ENCODE peak calls at places on chromosomes 3 and 15, in four cellular contexts. A, W, T and K are unnamed samples.

GRCh38 chr15:31605467-31605931 is 278.9 kb downstream of the KLF13 start:
- DNase-seq in T (peak; percentile 36), A (peak; percentile 62), W (no peak), K (no peak)

GRCh38 chr15:88881781-88882180 is 13.6 kb downstream of the HAPLN3 start:
- DNase-seq in T (no peak), A (no peak), W (no peak), K (no peak)

GRCh38 chr3:125129512-125129962 is 73.7 kb upstream of the HEG1 start:
- DNase-seq in A (peak; percentile 91), T (peak; percentile 38), W (no peak), K (peak; percentile 84)

GRCh38 chr3:12242772-12243171 is 46.1 kb upstream of the PPARG start:
- DNase-seq in A (no peak), T (no peak), W (no peak), K (no peak)

GRCh38 chr15:63977102-63977501 is 69.2 kb downstream of the DAPK2 start:
- DNase-seq in W (no peak), T (no peak), A (no peak), K (no peak)

GRCh38 chr15:77853008-77853328 is 220.3 kb upstream of the LINGO1 start:
- DNase-seq in W (no peak), A (no peak), T (no peak), K (no peak)

GRCh38 chr3:122496529-122496928 is 18.2 kb downstream of the KPNA1 start:
- DNase-seq in A (no peak), W (no peak), T (no peak), K (no peak)

GRCh38 chr3:52490938-52491526 is 4.1 kb upstream of the STAB1 start:
- DNase-seq in A (peak; percentile 81), T (no peak), W (no peak), K (no peak)

GRCh38 chr3:124351430-124352142 is 359.7 kb upstream of the ROPN1 start:
- DNase-seq in T (peak; percentile 63), W (peak; percentile 13), A (peak; percentile 63), K (peak; percentile 39)

GRCh38 chr15:90660195-90660995 is 56.8 kb upstream of the BLM start:
- DNase-seq in A (peak; percentile 91), W (peak; percentile 76), T (peak; percentile 47), K (peak; percentile 89)

GRCh38 chr3:40971191-40972168 is 227.8 kb upstream of the CTNNB1 start:
- DNase-seq in T (peak; percentile 94), A (peak; percentile 91), W (no peak), K (peak; percentile 63)

GRCh38 chr15:38474155-38474757 is 20.3 kb downstream of the FAM98B start:
- DNase-seq in A (peak; percentile 57), T (peak; percentile 61), W (peak; percentile 40), K (peak; percentile 12)

GRCh38 chr15:23013681-23014080 is 25.7 kb downstream of the TUBGCP5 start:
- DNase-seq in T (no peak), A (no peak), W (no peak), K (no peak)

GRCh38 chr3:11514191-11514770 is 129.4 kb downstream of the VGLL4 start:
- DNase-seq in W (no peak), A (peak; percentile 70), T (peak; percentile 29), K (peak; percentile 78)

GRCh38 chr3:100882571-100882981 is 110.6 kb downstream of the ABI3BP start:
- DNase-seq in W (no peak), A (no peak), T (peak; percentile 43), K (no peak)

GRCh38 chr3:114745322-114746240 is 401.5 kb downstream of the ZBTB20 start:
- DNase-seq in A (no peak), T (peak; percentile 88), W (no peak), K (peak; percentile 20)

GRCh38 chr3:46496745-46497555 is 826 bp upstream of the RTP3 start:
- DNase-seq in W (no peak), A (no peak), T (no peak), K (no peak)

GRCh38 chr3:39254806-39255449 is 24.9 kb downstream of the CX3CR1 start:
- DNase-seq in W (no peak), T (no peak), A (no peak), K (no peak)

GRCh38 chr15:73571346-73571745 is 61.8 kb downstream of the NPTN start:
- DNase-seq in T (no peak), A (no peak), W (no peak), K (no peak)

GRCh38 chr15:87604857-87605446 is 651.6 kb downstream of the NTRK3 start:
- DNase-seq in A (no peak), T (peak; percentile 32), W (peak; percentile 39), K (no peak)

GRCh38 chr3:136751259-136752045 is 726 bp downstream of the STAG1 start:
- DNase-seq in T (peak; percentile 78), W (peak; percentile 61), A (peak; percentile 89), K (peak; percentile 35)
- TF ChIP-seq POLR2A in T (no peak), W (peak; percentile 52), A (peak; percentile 55), K (peak; percentile 40)

GRCh38 chr15:65916664-65917406 is 47.5 kb downstream of the RAB11A start:
- DNase-seq in W (peak; percentile 62), T (peak; percentile 76), A (peak; percentile 80), K (peak; percentile 35)
- TF ChIP-seq POLR2A in W (no peak), T (no peak), A (no peak), K (no peak)

DNA sequence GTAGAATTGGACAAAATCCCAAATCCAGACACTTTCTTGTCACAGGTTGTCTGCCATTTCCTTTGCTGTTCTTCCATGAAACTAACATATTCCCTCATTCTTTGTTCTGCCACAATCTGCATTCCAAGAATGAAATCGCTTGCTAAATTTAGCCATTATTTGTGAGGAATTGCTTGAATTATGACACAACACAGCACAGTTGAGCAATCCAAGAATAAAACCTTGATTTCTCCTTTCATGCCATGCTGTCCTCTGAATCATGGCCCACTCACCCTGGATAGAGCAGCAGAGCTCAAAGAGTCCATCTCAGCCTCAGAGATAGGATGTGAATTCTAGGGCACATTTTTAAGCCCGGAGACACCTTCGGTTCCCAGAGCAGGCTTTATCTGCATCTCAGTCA is 35.2 kb upstream of the GREM1 start:
- DNase-seq in W (no peak), T (peak; percentile 54), A (peak; percentile 61), K (no peak)
- TF ChIP-seq POLR2A in W (no peak), T (no peak), A (no peak), K (no peak)

GRCh38 chr3:10002951-10003350 is 16.3 kb upstream of the EMC3 start:
- DNase-seq in T (no peak), A (peak; percentile 27), W (no peak), K (no peak)
- TF ChIP-seq POLR2A in T (no peak), A (no peak), W (peak; percentile 25), K (no peak)

DNA sequence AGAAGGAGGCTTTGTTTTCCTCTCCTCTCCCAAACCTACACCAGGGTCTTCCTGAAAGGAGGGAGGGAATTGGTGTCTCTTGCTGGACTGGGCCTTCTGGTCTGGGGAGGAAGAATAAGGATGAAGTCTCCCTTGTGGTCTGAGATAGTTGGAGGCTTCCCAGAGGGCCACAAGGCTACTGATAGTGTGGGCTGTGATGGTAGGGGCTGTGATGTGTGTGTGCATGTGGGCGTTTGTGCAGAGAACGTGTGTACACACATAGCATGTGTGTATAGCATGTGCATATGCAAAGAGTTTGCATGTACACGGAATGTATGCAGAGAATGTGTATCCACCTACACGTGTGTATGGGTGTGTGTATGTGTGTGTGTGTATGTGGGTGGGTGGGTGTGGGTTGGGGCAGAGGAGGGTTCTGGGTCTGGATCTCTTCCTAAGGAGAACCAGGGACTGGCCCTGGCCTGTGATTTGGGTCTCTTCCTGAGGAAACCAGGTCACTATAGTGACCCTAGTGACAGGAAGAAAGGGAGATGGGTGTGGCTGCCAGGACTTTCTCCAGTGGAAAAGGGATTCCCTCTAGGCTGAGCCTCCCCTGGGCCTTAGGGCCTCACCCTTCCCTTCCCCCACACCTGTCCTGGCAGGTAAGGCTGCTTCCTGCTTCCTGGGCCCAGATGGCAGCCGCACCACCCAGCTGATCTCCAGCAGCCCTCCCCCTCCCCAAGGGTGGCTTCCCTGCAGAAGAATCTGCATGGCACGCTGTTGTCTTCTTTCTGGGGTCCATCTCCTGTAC is 1.7 kb downstream of the FLNB start:
- DNase-seq in W (no peak), T (peak; percentile 62), A (no peak), K (no peak)
- TF ChIP-seq POLR2A in W (no peak), T (no peak), A (no peak), K (no peak)

GRCh38 chr15:57706405-57707209 is at the start of gene POLR2M:
- DNase-seq in A (peak; percentile 99), T (peak; percentile 97), W (peak; percentile 68), K (peak; percentile 38)
- TF ChIP-seq POLR2A in A (peak; percentile 81), T (peak; percentile 70), W (peak; percentile 89), K (peak; percentile 55)

GRCh38 chr3:49007771-49008528 is 759 bp downstream of the WDR6 start:
- DNase-seq in W (peak; percentile 85), A (peak; percentile 94), T (peak; percentile 83), K (peak; percentile 76)

GRCh38 chr3:49005998-49006397 is 1.2 kb upstream of the WDR6 start:
- DNase-seq in T (no peak), A (no peak), W (no peak), K (no peak)

GRCh38 chr3:49005298-49005680 is 1.9 kb upstream of the WDR6 start:
- DNase-seq in A (no peak), W (no peak), T (no peak), K (no peak)

GRCh38 chr3:49006591-49007067 is 562 bp upstream of the WDR6 start:
- DNase-seq in T (no peak), A (peak; percentile 84), W (peak; percentile 21), K (no peak)

GRCh38 chr3:49007068-49007770 is at the start of gene WDR6:
- DNase-seq in A (peak; percentile 99), T (peak; percentile 96), W (peak; percentile 91), K (peak; percentile 95)
- TF ChIP-seq POLR2A in A (peak; percentile 89), T (peak; percentile 64), W (peak; percentile 94), K (peak; percentile 72)

GRCh38 chr3:194134231-194134756 is 1.7 kb upstream of the HES1 start:
- DNase-seq in W (peak; percentile 72), T (no peak), A (peak; percentile 78), K (peak; percentile 47)
- TF ChIP-seq POLR2A in W (no peak), T (no peak), A (no peak), K (peak; percentile 2)

GRCh38 chr3:189269356-189269755 is 97.6 kb downstream of the TPRG1 start:
- DNase-seq in T (no peak), A (no peak), W (no peak), K (no peak)
- TF ChIP-seq POLR2A in T (no peak), A (no peak), W (no peak), K (no peak)